ENCODE peak calls at places on chromosomes 4 and X, in ten cellular contexts. E is CD8-positive, alpha-beta memory T cell; C is heart right ventricle; Q is left cardiac atrium; N is ACHN; J is body of pancreas; U is stimulated activated CD4-positive, alpha-beta T cell treated with anti-CD3 and anti-CD28 coated beads, TNF-alpha, amount 100 ng/mL, for 4 hours; S is activated naive CD8-positive, alpha-beta T cell treated with anti-CD3 and anti-CD28 coated beads for 36 hours; A is CD8-positive, alpha-beta T cell; P is dorsolateral prefrontal cortex. F is an unnamed sample.

GRCh38 chrX:1661048-1661921 is 46.4 kb downstream of the ASMT start:
- DNase-seq in E (peak; percentile 83), C (no peak), Q (peak; percentile 41), N (no peak), J (no peak), U (peak; percentile 65), S (peak; percentile 90), A (peak; percentile 99), P (no peak), F (peak; percentile 84)

GRCh38 chrX:122434942-122435341 is 749.1 kb upstream of the GRIA3 start:
- DNase-seq in E (no peak), C (no peak), Q (no peak), N (no peak), J (no peak), U (no peak), S (no peak), A (no peak), P (no peak), F (no peak)

GRCh38 chr4:189835505-189835904 is 105.2 kb upstream of the FRG1 start:
- DNase-seq in E (no peak), C (no peak), Q (no peak), N (no peak), J (no peak), U (no peak), S (no peak), A (no peak), P (no peak), F (no peak)

GRCh38 chr4:158079661-158080060 is 93.2 kb downstream of the GASK1B start:
- DNase-seq in E (no peak), C (no peak), Q (no peak), N (no peak), J (no peak), U (no peak), S (no peak), A (no peak), P (no peak), F (no peak)

GRCh38 chrX:56763556-56764152 is 34.6 kb downstream of the NBDY start:
- DNase-seq in E (no peak), C (no peak), Q (peak; percentile 77), N (no peak), J (no peak), U (no peak), S (no peak), A (no peak), P (peak; percentile 84), F (peak; percentile 83)

GRCh38 chr4:104494822-104495559 is at the start of gene CXXC4:
- DNase-seq in E (peak; percentile 7), C (peak; percentile 70), Q (peak; percentile 78), N (peak; percentile 5), J (peak; percentile 80), U (no peak), S (peak; percentile 1), A (peak; percentile 35), P (peak; percentile 70), F (no peak)

GRCh38 chr4:39464886-39465501 is 6.1 kb downstream of the LIAS start:
- DNase-seq in E (no peak), C (no peak), Q (no peak), N (peak; percentile 85), J (no peak), U (no peak), S (no peak), A (no peak), P (no peak), F (no peak)

GRCh38 chr4:152352645-152353116 is 183.2 kb downstream of the FBXW7 start:
- DNase-seq in E (no peak), C (peak; percentile 23), Q (peak; percentile 36), N (peak; percentile 92), J (peak; percentile 20), U (no peak), S (peak; percentile 6), A (peak; percentile 47), P (peak; percentile 49), F (no peak)

GRCh38 chr4:11487876-11488545 is 59.3 kb upstream of the HS3ST1 start:
- DNase-seq in E (no peak), C (no peak), Q (no peak), N (no peak), J (no peak), U (no peak), S (no peak), A (no peak), P (no peak), F (no peak)

GRCh38 chr4:99834569-99834968 is 17.9 kb downstream of the DAPP1 start:
- DNase-seq in E (no peak), C (no peak), Q (no peak), N (no peak), J (no peak), U (no peak), S (no peak), A (no peak), P (no peak), F (no peak)